ENCODE peak calls at places on chromosomes 1 and 21, in nine cellular contexts. L is CD4-positive, alpha-beta memory T cell; Q is right cardiac atrium; X is fibroblast of lung; V is psoas muscle; O is substantia nigra; R is AG04450; A is mesendoderm; Y is RWPE1. B is an unnamed sample.

GRCh38 chr1:20187813-20188454 is 1.6 kb upstream of the PLA2G2C start:
- DNase-seq in L (no peak), X (no peak), O (no peak), A (no peak), Q (no peak), R (no peak), Y (no peak), V (no peak), B (no peak)

GRCh38 chr1:40339420-40340323 is 22.6 kb upstream of the COL9A2 start:
- DNase-seq in A (no peak), Y (no peak), R (no peak), O (no peak), V (no peak), L (no peak), Q (no peak), X (no peak), B (no peak)

GRCh38 chr1:117336087-117336817 is 31.0 kb upstream of the MAN1A2 start:
- DNase-seq in A (no peak), X (no peak), Q (no peak), O (no peak), V (no peak), Y (no peak), L (no peak), R (no peak), B (no peak)

GRCh38 chr1:181765627-181766026 is 282.3 kb downstream of the CACNA1E start:
- DNase-seq in A (no peak), Q (no peak), R (no peak), X (no peak), O (no peak), V (no peak), L (no peak), Y (no peak), B (no peak)

GRCh38 chr1:80593197-80593596 is 1207.5 kb upstream of the ADGRL2 start:
- DNase-seq in L (no peak), A (no peak), Q (no peak), R (no peak), X (no peak), Y (no peak), O (no peak), V (no peak), B (no peak)

GRCh38 chr1:230626274-230626673 is 16.0 kb upstream of the COG2 start:
- DNase-seq in A (no peak), Y (no peak), L (no peak), O (no peak), X (no peak), Q (no peak), V (no peak), R (no peak), B (no peak)

GRCh38 chr1:36154335-36154734 is 1.6 kb upstream of the MAP7D1 start:
- DNase-seq in V (no peak), R (no peak), Y (no peak), L (no peak), X (no peak), A (no peak), Q (no peak), O (no peak), B (no peak)

GRCh38 chr1:82161651-82162238 is 361.0 kb downstream of the ADGRL2 start:
- DNase-seq in V (no peak), Y (no peak), L (peak), R (no peak), X (peak), O (no peak), Q (no peak), A (no peak), B (no peak)

GRCh38 chr1:46489638-46490602 is at the start of gene DMBX1:
- DNase-seq in Y (peak), R (no peak), L (peak), V (peak), Q (peak), A (peak), X (no peak), O (no peak), B (no peak)

GRCh38 chr1:110643886-110644285 is 30.9 kb downstream of the KCNA3 start:
- DNase-seq in X (no peak), R (no peak), Y (no peak), L (no peak), A (no peak), V (no peak), O (no peak), Q (no peak), B (no peak)

GRCh38 chr1:4023678-4024077 is 123.6 kb upstream of the C1orf174 start:
- DNase-seq in O (no peak), V (no peak), L (no peak), R (no peak), Y (no peak), X (no peak), Q (no peak), A (no peak), B (no peak)

GRCh38 chr1:195886000-195886399 is 722.2 kb downstream of the KCNT2 start:
- DNase-seq in R (no peak), O (no peak), X (no peak), V (no peak), Q (no peak), L (no peak), Y (peak), A (peak), B (no peak)

GRCh38 chr1:37846634-37847339 is 12.6 kb downstream of the MTF1 start:
- DNase-seq in A (no peak), O (no peak), V (no peak), X (no peak), L (no peak), Q (no peak), R (no peak), Y (no peak), B (no peak)

GRCh38 chr21:35611752-35612151 is 448.6 kb downstream of the SETD4 start:
- DNase-seq in A (no peak), X (no peak), R (no peak), L (no peak), O (no peak), V (no peak), Y (no peak), Q (no peak), B (no peak)

GRCh38 chr1:156826596-156826995 is 9.9 kb upstream of the SH2D2A start:
- DNase-seq in Y (no peak), X (no peak), V (no peak), L (no peak), Q (no peak), O (no peak), R (no peak), A (no peak), B (no peak)

GRCh38 chr1:200290010-200290685 is 119.7 kb downstream of the ZNF281 start:
- DNase-seq in R (no peak), Q (no peak), X (no peak), V (no peak), L (no peak), A (peak), Y (peak), O (no peak), B (no peak)

GRCh38 chr1:168972225-168972624 is 134.3 kb upstream of the ATP1B1 start:
- DNase-seq in L (no peak), R (no peak), Q (no peak), V (no peak), Y (no peak), O (no peak), X (no peak), A (no peak), B (no peak)

GRCh38 chr1:221994939-221995338 is 253.1 kb upstream of the DUSP10 start:
- DNase-seq in X (peak), V (no peak), Q (no peak), Y (no peak), L (no peak), A (no peak), O (no peak), R (peak), B (no peak)

GRCh38 chr1:204359131-204359473 is 627 bp downstream of the PLEKHA6 start:
- DNase-seq in Q (no peak), O (no peak), Y (no peak), X (no peak), V (no peak), A (peak), L (no peak), R (no peak), B (no peak)

GRCh38 chr21:45444385-45444784 is 39.4 kb downstream of the COL18A1 start:
- DNase-seq in Y (no peak), X (no peak), L (no peak), V (no peak), R (no peak), O (no peak), Q (peak), A (no peak), B (no peak)

GRCh38 chr1:203640723-203641523 is 14.3 kb downstream of the ATP2B4 start:
- DNase-seq in X (no peak), Q (no peak), O (no peak), L (no peak), Y (no peak), V (no peak), A (peak), R (no peak), B (no peak)

GRCh38 chr21:20020032-20020431 is 978.2 kb upstream of the NCAM2 start:
- DNase-seq in A (no peak), V (no peak), L (no peak), Y (no peak), X (no peak), O (no peak), Q (no peak), R (no peak), B (no peak)

GRCh38 chr1:1352784-1353388 is 3.7 kb upstream of the DVL1 start:
- DNase-seq in X (no peak), O (no peak), V (no peak), R (no peak), Q (no peak), L (no peak), Y (no peak), A (no peak), B (no peak)

GRCh38 chr1:225899044-225899925 is 10.3 kb upstream of the LEFTY1 start:
- DNase-seq in V (no peak), R (no peak), X (no peak), Q (no peak), A (peak), Y (no peak), O (no peak), L (no peak), B (peak)

GRCh38 chr1:30817548-30817947 is 60.0 kb upstream of the LAPTM5 start:
- DNase-seq in O (no peak), V (no peak), Q (no peak), X (no peak), R (no peak), A (no peak), L (no peak), Y (no peak), B (no peak)

GRCh38 chr1:153903841-153904455 is 18.8 kb downstream of the GATAD2B start:
- DNase-seq in O (no peak), L (no peak), R (no peak), A (no peak), Y (no peak), X (peak), Q (peak), V (peak), B (no peak)

GRCh38 chr1:68973459-68974244 is 476.8 kb upstream of the DEPDC1 start:
- DNase-seq in L (no peak), X (peak), R (peak), O (no peak), Q (no peak), Y (peak), V (no peak), A (no peak), B (no peak)

GRCh38 chr1:64878090-64878489 is 88.3 kb downstream of the JAK1 start:
- DNase-seq in V (no peak), O (no peak), A (no peak), Q (no peak), Y (no peak), X (no peak), L (no peak), R (no peak), B (no peak)

DNA sequence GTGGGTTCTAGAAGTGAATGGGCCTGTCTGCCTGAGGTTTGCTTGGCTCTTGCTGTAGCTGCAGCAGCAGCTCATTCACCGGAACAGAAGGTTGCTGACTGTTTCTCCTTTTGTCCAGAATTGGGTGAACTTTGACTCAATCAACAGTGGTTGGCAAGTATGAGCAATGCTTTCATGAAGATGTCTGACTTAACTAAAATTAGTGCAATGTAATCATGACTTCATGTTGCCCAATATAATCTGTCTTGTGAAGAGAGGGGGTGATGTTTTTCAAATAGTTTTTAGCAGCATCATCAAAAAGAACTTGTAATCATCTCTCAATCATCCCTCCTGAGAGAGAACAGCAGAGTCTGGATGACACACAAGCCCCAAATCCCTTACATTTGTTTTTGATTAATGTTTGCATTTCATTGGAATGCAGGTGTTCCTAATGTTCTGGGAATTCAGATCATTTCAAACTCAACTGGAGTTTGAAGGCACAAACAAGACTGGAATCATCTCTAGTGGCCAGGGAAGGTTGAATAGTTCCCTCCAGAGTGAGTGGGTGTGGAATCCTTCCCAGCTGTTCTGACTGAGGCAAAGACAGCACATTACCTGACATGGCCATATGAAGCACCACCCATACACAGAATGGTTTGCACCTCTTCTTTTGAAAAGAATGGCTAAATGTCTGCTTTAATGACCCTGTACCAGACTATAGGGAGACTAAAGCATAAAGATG is 82.9 kb downstream of the HLX start:
- DNase-seq in L (no peak), X (peak), Q (no peak), A (no peak), Y (peak), R (peak), O (no peak), V (no peak), B (no peak)
- H3K27ac ChIP-seq in L (no peak), X (peak), Q (no peak), A (no peak), Y (no peak), R (peak), O (no peak), V (no peak), B (no peak)

GRCh38 chr1:67771152-67771551 is 62.1 kb downstream of the GNG12 start:
- DNase-seq in Q (no peak), V (no peak), X (peak), L (no peak), A (peak), Y (peak), R (no peak), O (no peak), B (no peak)
- H3K27ac ChIP-seq in Q (no peak), V (no peak), X (no peak), L (no peak), A (no peak), Y (no peak), R (peak), O (no peak), B (no peak)

DNA sequence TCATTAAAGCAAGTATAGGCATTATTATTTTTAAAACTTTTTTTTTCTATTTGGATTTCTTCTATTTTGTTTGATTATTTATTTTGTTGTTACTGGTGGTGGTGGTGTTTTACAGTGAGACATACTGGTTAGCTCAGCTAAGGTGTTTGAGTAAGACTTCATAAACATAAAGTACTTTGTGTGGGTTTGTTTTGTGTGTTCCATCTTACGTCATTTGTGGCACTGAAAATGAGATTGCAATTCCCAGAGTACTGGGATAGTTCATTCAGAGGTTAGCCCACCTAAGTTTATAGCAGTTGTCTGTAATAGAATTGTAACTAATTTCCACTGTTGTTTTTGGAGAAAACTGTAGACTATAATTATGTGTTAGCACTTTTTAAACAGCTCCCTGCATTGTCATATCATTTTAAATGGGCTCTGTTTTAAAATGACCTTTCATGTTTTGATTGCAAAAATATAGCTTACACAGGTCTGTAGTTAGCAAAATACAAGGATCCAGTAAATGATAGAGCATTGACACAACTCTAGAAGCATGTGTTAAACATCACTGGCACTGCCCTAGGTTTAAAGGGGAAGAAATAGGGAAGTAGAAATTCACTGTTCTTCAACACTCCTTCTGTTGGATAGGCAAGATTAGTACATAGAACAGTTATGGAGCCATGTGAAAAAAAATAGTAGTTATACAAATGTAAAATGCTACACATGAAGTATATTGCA is 171.7 kb downstream of the NFIA start:
- DNase-seq in R (no peak), O (no peak), X (no peak), L (no peak), Y (no peak), A (no peak), V (no peak), Q (no peak), B (no peak)
- H3K27ac ChIP-seq in R (no peak), O (peak), X (no peak), L (no peak), Y (no peak), A (no peak), V (peak), Q (no peak), B (no peak)

GRCh38 chr1:113046569-113046968 is 26.4 kb upstream of the LRIG2 start:
- DNase-seq in V (no peak), R (no peak), Q (no peak), L (peak), O (no peak), Y (no peak), A (no peak), X (no peak), B (no peak)
- H3K27ac ChIP-seq in V (no peak), R (no peak), Q (no peak), L (peak), O (no peak), Y (no peak), A (no peak), X (no peak), B (no peak)

DNA sequence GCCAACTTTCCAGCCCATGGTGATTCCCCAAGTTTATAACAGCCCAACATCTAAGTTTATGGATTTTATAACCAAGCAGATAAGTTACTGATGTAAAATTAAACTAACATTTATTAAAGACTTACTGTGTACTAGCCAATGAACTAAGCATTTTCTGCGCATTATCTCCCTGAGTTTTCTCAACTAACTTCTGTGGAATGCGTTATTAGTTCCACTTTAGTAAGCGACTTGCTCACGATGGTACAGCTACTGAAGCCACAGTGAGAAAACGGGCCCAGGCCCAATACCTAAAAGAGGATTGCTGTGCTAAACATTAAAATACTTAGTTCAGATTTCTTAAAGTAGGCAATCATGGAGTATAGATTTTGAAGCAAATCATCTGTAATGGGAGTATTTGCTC is 61.0 kb downstream of the ZBTB18 start:
- DNase-seq in R (no peak), V (no peak), Q (no peak), X (no peak), Y (no peak), A (no peak), L (no peak), O (no peak), B (no peak)
- H3K27ac ChIP-seq in R (no peak), V (no peak), Q (no peak), X (no peak), Y (no peak), A (peak), L (no peak), O (no peak), B (no peak)

GRCh38 chr1:100649128-100649527 is 70.4 kb upstream of the VCAM1 start:
- DNase-seq in Q (no peak), A (no peak), O (no peak), Y (no peak), R (no peak), X (peak), V (no peak), L (no peak), B (no peak)
- H3K27ac ChIP-seq in Q (no peak), A (no peak), O (no peak), Y (no peak), R (no peak), X (no peak), V (no peak), L (no peak), B (no peak)

GRCh38 chr1:66478116-66478515 is 55.8 kb upstream of the SGIP1 start:
- DNase-seq in Q (no peak), L (no peak), O (no peak), X (peak), Y (peak), V (no peak), R (no peak), A (no peak), B (no peak)
- H3K27ac ChIP-seq in Q (no peak), L (no peak), O (no peak), X (no peak), Y (no peak), V (no peak), R (no peak), A (no peak), B (no peak)

DNA sequence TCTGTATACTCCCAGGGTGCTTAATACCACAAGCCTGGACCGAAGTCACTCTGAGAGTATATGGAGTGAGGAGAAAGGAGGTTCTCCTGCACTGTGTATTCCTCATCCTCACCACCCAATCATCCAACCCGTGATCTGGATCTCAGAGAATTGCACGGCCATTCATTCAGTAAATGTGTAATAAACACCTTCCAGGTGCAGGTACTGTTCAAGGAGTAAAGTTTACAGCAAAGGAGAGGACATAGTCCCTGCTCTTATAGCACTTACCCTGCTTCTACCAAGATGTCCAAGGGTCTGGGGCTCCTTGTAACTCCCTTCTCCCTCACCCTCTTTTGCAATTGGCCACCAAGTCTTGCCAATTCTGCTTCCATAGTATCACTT is 139.2 kb upstream of the JUN start:
- DNase-seq in R (no peak), L (no peak), V (no peak), Y (no peak), A (no peak), Q (no peak), X (no peak), O (no peak), B (no peak)
- H3K27ac ChIP-seq in R (no peak), L (no peak), V (no peak), Y (peak), A (no peak), Q (no peak), X (no peak), O (no peak), B (no peak)

DNA sequence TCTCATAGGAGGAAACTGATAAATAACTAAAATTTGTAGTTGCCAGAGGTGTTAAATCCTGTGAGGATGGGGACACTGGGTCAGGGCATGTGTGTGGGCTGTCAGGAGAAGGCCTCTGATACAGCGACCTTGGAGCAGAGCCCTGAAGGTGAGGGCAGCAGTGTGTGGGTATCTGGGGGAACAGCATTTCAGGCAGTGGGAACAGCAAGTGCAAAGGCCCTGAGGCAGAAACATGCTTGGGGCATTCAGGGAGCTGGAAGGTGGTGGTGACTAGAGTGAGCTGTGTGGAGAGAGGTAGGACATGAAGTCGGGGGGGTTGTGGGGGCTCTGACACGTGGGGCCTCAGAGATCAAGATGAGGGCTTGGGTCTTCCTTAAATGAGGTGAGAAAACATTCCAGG is 30.7 kb downstream of the ARHGEF10L start:
- DNase-seq in Q (no peak), L (no peak), R (no peak), Y (no peak), O (no peak), V (no peak), A (no peak), X (no peak), B (no peak)
- H3K27ac ChIP-seq in Q (peak), L (no peak), R (peak), Y (peak), O (peak), V (peak), A (no peak), X (peak), B (no peak)

B was measured in iPS DF 6.9.